ENCODE peak calls at places on chromosomes 6 and 20, in ten cellular contexts. One of them, this sample, is unnamed. For H3K4me1 and H3K27me3, the result is how much of the 10 kb centered on the place peaks cover.

GRCh38 chr6:109291893-109292292 is 90.4 kb downstream of the CD164 start:
- DNase-seq in pancreas: no peak
- DNase-seq in mesendoderm: peak
- DNase-seq in neuronal stem cell: no peak
- DNase-seq in sigmoid colon: no peak
- DNase-seq in stomach: no peak
- DNase-seq in foreskin keratinocyte: no peak
- DNase-seq in CD8-positive, alpha-beta memory T cell: no peak
- DNase-seq in cardiac muscle cell: no peak
- DNase-seq in SJSA1: no peak
- DNase-seq in this sample: no peak

GRCh38 chr20:63440366-63440955 is 32.0 kb downstream of the KCNQ2 start:
- DNase-seq in CD8-positive, alpha-beta memory T cell: no peak
- DNase-seq in foreskin keratinocyte: no peak
- DNase-seq in cardiac muscle cell: no peak
- DNase-seq in neuronal stem cell: no peak
- DNase-seq in sigmoid colon: no peak
- DNase-seq in pancreas: no peak
- DNase-seq in mesendoderm: no peak
- DNase-seq in stomach: no peak
- DNase-seq in SJSA1: no peak
- DNase-seq in this sample: no peak

GRCh38 chr20:48738399-48739304 is 89.1 kb downstream of the PREX1 start:
- DNase-seq in pancreas: no peak
- DNase-seq in SJSA1: no peak
- DNase-seq in stomach: no peak
- DNase-seq in foreskin keratinocyte: no peak
- DNase-seq in neuronal stem cell: no peak
- DNase-seq in mesendoderm: no peak
- DNase-seq in cardiac muscle cell: peak
- DNase-seq in sigmoid colon: peak
- DNase-seq in CD8-positive, alpha-beta memory T cell: peak
- DNase-seq in this sample: no peak

GRCh38 chr6:106254636-106255035 is 70.9 kb downstream of the ATG5 start:
- DNase-seq in cardiac muscle cell: peak
- DNase-seq in sigmoid colon: no peak
- DNase-seq in neuronal stem cell: no peak
- DNase-seq in SJSA1: peak
- DNase-seq in foreskin keratinocyte: no peak
- DNase-seq in CD8-positive, alpha-beta memory T cell: no peak
- DNase-seq in stomach: no peak
- DNase-seq in pancreas: no peak
- DNase-seq in mesendoderm: no peak
- DNase-seq in this sample: peak

GRCh38 chr6:47358440-47359225 is 48.9 kb upstream of the TNFRSF21 start:
- DNase-seq in SJSA1: no peak
- DNase-seq in CD8-positive, alpha-beta memory T cell: no peak
- DNase-seq in foreskin keratinocyte: no peak
- DNase-seq in neuronal stem cell: no peak
- DNase-seq in sigmoid colon: no peak
- DNase-seq in pancreas: no peak
- DNase-seq in mesendoderm: no peak
- DNase-seq in stomach: no peak
- DNase-seq in cardiac muscle cell: no peak
- DNase-seq in this sample: no peak

GRCh38 chr20:39107741-39108140 is 145.6 kb downstream of the DHX35 start:
- DNase-seq in neuronal stem cell: no peak
- DNase-seq in sigmoid colon: no peak
- DNase-seq in SJSA1: no peak
- DNase-seq in foreskin keratinocyte: no peak
- DNase-seq in cardiac muscle cell: no peak
- DNase-seq in mesendoderm: no peak
- DNase-seq in stomach: no peak
- DNase-seq in CD8-positive, alpha-beta memory T cell: no peak
- DNase-seq in pancreas: no peak
- DNase-seq in this sample: no peak

GRCh38 chr6:52545050-52545843 is 31.6 kb downstream of the TRAM2 start:
- DNase-seq in cardiac muscle cell: no peak
- DNase-seq in foreskin keratinocyte: no peak
- DNase-seq in stomach: no peak
- DNase-seq in SJSA1: no peak
- DNase-seq in CD8-positive, alpha-beta memory T cell: no peak
- DNase-seq in mesendoderm: no peak
- DNase-seq in sigmoid colon: no peak
- DNase-seq in neuronal stem cell: no peak
- DNase-seq in pancreas: no peak
- DNase-seq in this sample: no peak

GRCh38 chr20:53412600-53413187 is 180.9 kb downstream of the ZNF217 start:
- DNase-seq in stomach: no peak
- DNase-seq in CD8-positive, alpha-beta memory T cell: no peak
- DNase-seq in mesendoderm: peak
- DNase-seq in sigmoid colon: no peak
- DNase-seq in cardiac muscle cell: no peak
- DNase-seq in foreskin keratinocyte: no peak
- DNase-seq in pancreas: no peak
- DNase-seq in neuronal stem cell: no peak
- DNase-seq in SJSA1: no peak
- DNase-seq in this sample: no peak

GRCh38 chr6:162873537-162873936 is 145.8 kb downstream of the PACRG start:
- DNase-seq in stomach: no peak
- DNase-seq in cardiac muscle cell: no peak
- DNase-seq in CD8-positive, alpha-beta memory T cell: no peak
- DNase-seq in pancreas: no peak
- DNase-seq in sigmoid colon: no peak
- DNase-seq in mesendoderm: no peak
- DNase-seq in neuronal stem cell: no peak
- DNase-seq in SJSA1: no peak
- DNase-seq in foreskin keratinocyte: no peak
- DNase-seq in this sample: no peak

GRCh38 chr6:164016056-164016455 is 601.5 kb downstream of the QKI start:
- DNase-seq in CD8-positive, alpha-beta memory T cell: no peak
- DNase-seq in pancreas: no peak
- DNase-seq in cardiac muscle cell: no peak
- DNase-seq in foreskin keratinocyte: no peak
- DNase-seq in stomach: no peak
- DNase-seq in sigmoid colon: no peak
- DNase-seq in neuronal stem cell: no peak
- DNase-seq in mesendoderm: no peak
- DNase-seq in SJSA1: no peak
- DNase-seq in this sample: no peak

GRCh38 chr6:90940812-90941481 is 354.1 kb upstream of the MAP3K7 start:
- DNase-seq in neuronal stem cell: peak
- DNase-seq in stomach: no peak
- DNase-seq in cardiac muscle cell: peak
- DNase-seq in sigmoid colon: no peak
- DNase-seq in foreskin keratinocyte: peak
- DNase-seq in mesendoderm: peak
- DNase-seq in SJSA1: peak
- DNase-seq in pancreas: no peak
- DNase-seq in CD8-positive, alpha-beta memory T cell: no peak
- DNase-seq in this sample: peak

GRCh38 chr6:137882225-137882961 is 15.3 kb downstream of the TNFAIP3 start:
- DNase-seq in sigmoid colon: no peak
- DNase-seq in cardiac muscle cell: no peak
- DNase-seq in pancreas: no peak
- DNase-seq in SJSA1: no peak
- DNase-seq in mesendoderm: no peak
- DNase-seq in stomach: no peak
- DNase-seq in CD8-positive, alpha-beta memory T cell: no peak
- DNase-seq in foreskin keratinocyte: no peak
- DNase-seq in neuronal stem cell: no peak
- DNase-seq in this sample: peak

GRCh38 chr6:105348897-105349296 is 54.0 kb downstream of the PREP start:
- DNase-seq in stomach: no peak
- DNase-seq in mesendoderm: no peak
- DNase-seq in cardiac muscle cell: no peak
- DNase-seq in sigmoid colon: no peak
- DNase-seq in SJSA1: no peak
- DNase-seq in pancreas: no peak
- DNase-seq in CD8-positive, alpha-beta memory T cell: no peak
- DNase-seq in neuronal stem cell: no peak
- DNase-seq in foreskin keratinocyte: no peak
- DNase-seq in this sample: peak

GRCh38 chr6:111922454-111923297 is 49.4 kb upstream of the FYN start:
- DNase-seq in neuronal stem cell: no peak
- DNase-seq in CD8-positive, alpha-beta memory T cell: no peak
- DNase-seq in cardiac muscle cell: no peak
- DNase-seq in pancreas: no peak
- DNase-seq in mesendoderm: peak
- DNase-seq in foreskin keratinocyte: no peak
- DNase-seq in sigmoid colon: no peak
- DNase-seq in stomach: no peak
- DNase-seq in SJSA1: no peak
- DNase-seq in this sample: peak

GRCh38 chr6:111916747-111917146 is 43.5 kb upstream of the FYN start:
- DNase-seq in cardiac muscle cell: no peak
- DNase-seq in sigmoid colon: no peak
- DNase-seq in CD8-positive, alpha-beta memory T cell: no peak
- DNase-seq in neuronal stem cell: no peak
- DNase-seq in SJSA1: no peak
- DNase-seq in foreskin keratinocyte: peak
- DNase-seq in mesendoderm: no peak
- DNase-seq in stomach: no peak
- DNase-seq in pancreas: no peak
- DNase-seq in this sample: peak

GRCh38 chr6:111918825-111919224 is 45.6 kb upstream of the FYN start:
- DNase-seq in pancreas: no peak
- DNase-seq in SJSA1: no peak
- DNase-seq in mesendoderm: no peak
- DNase-seq in cardiac muscle cell: no peak
- DNase-seq in stomach: no peak
- DNase-seq in sigmoid colon: no peak
- DNase-seq in CD8-positive, alpha-beta memory T cell: no peak
- DNase-seq in foreskin keratinocyte: peak
- DNase-seq in neuronal stem cell: no peak
- DNase-seq in this sample: no peak

GRCh38 chr6:111921108-111921507 is 47.9 kb upstream of the FYN start:
- DNase-seq in stomach: no peak
- DNase-seq in neuronal stem cell: no peak
- DNase-seq in pancreas: no peak
- DNase-seq in mesendoderm: peak
- DNase-seq in CD8-positive, alpha-beta memory T cell: no peak
- DNase-seq in cardiac muscle cell: no peak
- DNase-seq in foreskin keratinocyte: no peak
- DNase-seq in sigmoid colon: no peak
- DNase-seq in SJSA1: no peak
- DNase-seq in this sample: no peak

GRCh38 chr6:111920581-111920980 is 47.3 kb upstream of the FYN start:
- DNase-seq in sigmoid colon: no peak
- DNase-seq in SJSA1: no peak
- DNase-seq in pancreas: no peak
- DNase-seq in neuronal stem cell: no peak
- DNase-seq in cardiac muscle cell: no peak
- DNase-seq in foreskin keratinocyte: no peak
- DNase-seq in mesendoderm: no peak
- DNase-seq in stomach: no peak
- DNase-seq in CD8-positive, alpha-beta memory T cell: no peak
- DNase-seq in this sample: no peak
- H3K4me1 ChIP-seq in sigmoid colon: under half
- H3K4me1 ChIP-seq in SJSA1: under half
- H3K4me1 ChIP-seq in pancreas: under half
- H3K4me1 ChIP-seq in neuronal stem cell: under half
- H3K4me1 ChIP-seq in cardiac muscle cell: under half
- H3K4me1 ChIP-seq in foreskin keratinocyte: under half
- H3K4me1 ChIP-seq in mesendoderm: under half
- H3K4me1 ChIP-seq in stomach: under half
- H3K4me1 ChIP-seq in CD8-positive, alpha-beta memory T cell: under half
- H3K4me1 ChIP-seq in this sample: under half

DNA sequence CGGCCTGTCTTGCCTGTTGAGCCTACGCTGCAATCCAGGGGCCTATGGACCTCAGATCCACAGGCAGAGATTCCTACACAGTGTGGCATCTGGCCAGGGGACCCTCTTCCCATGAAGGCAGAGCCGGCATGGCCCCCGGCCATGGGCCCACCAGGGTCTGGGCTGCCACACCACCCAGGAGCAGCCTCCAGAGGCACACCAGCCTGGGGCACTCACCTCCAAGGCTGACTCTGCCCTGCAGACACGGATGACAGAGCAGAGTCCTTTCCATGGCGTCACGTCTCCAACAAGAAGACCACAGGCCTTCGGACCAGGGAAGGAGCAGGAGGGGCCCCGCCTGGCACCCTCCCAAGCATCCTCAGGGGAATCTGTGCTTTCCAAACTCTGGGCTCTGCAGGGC is 3.5 kb upstream of the HRH3 start:
- DNase-seq in pancreas: no peak
- DNase-seq in foreskin keratinocyte: no peak
- DNase-seq in SJSA1: no peak
- DNase-seq in sigmoid colon: no peak
- DNase-seq in CD8-positive, alpha-beta memory T cell: no peak
- DNase-seq in cardiac muscle cell: no peak
- DNase-seq in stomach: no peak
- DNase-seq in neuronal stem cell: no peak
- DNase-seq in mesendoderm: no peak
- DNase-seq in this sample: no peak
- H3K27me3 ChIP-seq in pancreas: under half
- H3K27me3 ChIP-seq in foreskin keratinocyte: half or more
- H3K27me3 ChIP-seq in SJSA1: half or more
- H3K27me3 ChIP-seq in sigmoid colon: half or more
- H3K27me3 ChIP-seq in CD8-positive, alpha-beta memory T cell: under half
- H3K27me3 ChIP-seq in cardiac muscle cell: half or more
- H3K27me3 ChIP-seq in stomach: half or more
- H3K27me3 ChIP-seq in neuronal stem cell: under half
- H3K27me3 ChIP-seq in mesendoderm: under half
- H3K27me3 ChIP-seq in this sample: under half

DNA sequence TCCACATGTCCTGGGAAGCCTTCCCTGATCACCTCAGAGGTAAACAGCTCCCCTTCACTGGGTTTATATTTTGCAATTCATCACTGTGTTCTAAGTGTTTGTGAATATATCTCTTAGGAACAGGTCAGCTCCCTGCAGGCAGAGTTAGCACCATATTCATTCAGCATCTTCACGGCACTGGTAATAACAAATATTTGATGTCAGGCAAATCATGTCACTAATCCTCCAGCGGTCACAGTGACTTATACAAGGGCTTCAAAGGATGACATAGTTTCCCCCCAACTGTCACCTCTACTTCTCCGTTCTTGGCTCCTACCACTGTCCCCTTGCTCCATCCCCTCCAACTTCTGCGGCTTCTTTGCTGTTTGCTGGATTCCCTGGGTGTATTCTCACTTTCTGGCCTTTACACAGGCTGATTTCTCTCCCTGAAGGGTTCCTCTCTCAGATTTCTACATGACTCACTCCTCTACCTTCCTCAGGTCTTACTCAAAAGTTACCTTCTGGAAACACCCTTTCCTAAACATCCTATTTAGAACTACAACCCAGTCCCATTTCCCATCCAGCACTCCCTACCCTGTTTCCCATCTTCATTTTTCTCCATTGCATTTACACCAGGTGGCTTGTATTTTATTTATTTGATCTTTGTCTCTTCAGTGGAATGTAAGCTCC is 66.6 kb downstream of the NHLRC1 start:
- DNase-seq in CD8-positive, alpha-beta memory T cell: no peak
- DNase-seq in mesendoderm: no peak
- DNase-seq in pancreas: no peak
- DNase-seq in stomach: no peak
- DNase-seq in cardiac muscle cell: no peak
- DNase-seq in foreskin keratinocyte: peak
- DNase-seq in SJSA1: no peak
- DNase-seq in sigmoid colon: no peak
- DNase-seq in neuronal stem cell: no peak
- DNase-seq in this sample: peak
- H3K4me1 ChIP-seq in CD8-positive, alpha-beta memory T cell: under half
- H3K4me1 ChIP-seq in mesendoderm: under half
- H3K4me1 ChIP-seq in pancreas: under half
- H3K4me1 ChIP-seq in stomach: under half
- H3K4me1 ChIP-seq in cardiac muscle cell: under half
- H3K4me1 ChIP-seq in foreskin keratinocyte: under half
- H3K4me1 ChIP-seq in SJSA1: under half
- H3K4me1 ChIP-seq in sigmoid colon: under half
- H3K4me1 ChIP-seq in neuronal stem cell: under half
- H3K4me1 ChIP-seq in this sample: under half

GRCh38 chr6:151661509-151661908 is 146.0 kb upstream of the ESR1 start:
- DNase-seq in SJSA1: no peak
- DNase-seq in neuronal stem cell: no peak
- DNase-seq in stomach: no peak
- DNase-seq in CD8-positive, alpha-beta memory T cell: no peak
- DNase-seq in sigmoid colon: no peak
- DNase-seq in mesendoderm: no peak
- DNase-seq in pancreas: no peak
- DNase-seq in foreskin keratinocyte: no peak
- DNase-seq in cardiac muscle cell: no peak
- DNase-seq in this sample: no peak
- H3K27me3 ChIP-seq in SJSA1: under half
- H3K27me3 ChIP-seq in neuronal stem cell: under half
- H3K27me3 ChIP-seq in stomach: under half
- H3K27me3 ChIP-seq in CD8-positive, alpha-beta memory T cell: under half
- H3K27me3 ChIP-seq in sigmoid colon: under half
- H3K27me3 ChIP-seq in mesendoderm: under half
- H3K27me3 ChIP-seq in pancreas: under half
- H3K27me3 ChIP-seq in foreskin keratinocyte: under half
- H3K27me3 ChIP-seq in cardiac muscle cell: under half
- H3K27me3 ChIP-seq in this sample: under half